ENCODE peak calls at places on chromosome 12, in nine cellular contexts. W, L, B, A, Q, U, I, K and P are unnamed samples.

GRCh38 chr12:120708646-120709045 is 1.6 kb upstream of the UNC119B start:
- DNase-seq in B (no peak), Q (no peak), K (no peak), U (no peak), A (no peak), L (no peak), I (no peak), W (no peak), P (no peak)

GRCh38 chr12:12870454-12870853 is 20.9 kb upstream of the GPRC5A start:
- DNase-seq in A (no peak), U (peak), K (no peak), I (no peak), Q (no peak), L (peak), B (no peak), W (no peak), P (no peak)

GRCh38 chr12:131050463-131051154 is 96.9 kb downstream of the ADGRD1 start:
- DNase-seq in Q (no peak), B (no peak), W (no peak), L (no peak), U (no peak), K (no peak), I (no peak), A (no peak), P (no peak)

GRCh38 chr12:58346032-58346632 is 404.8 kb downstream of the ATP23 start:
- DNase-seq in I (peak), Q (no peak), A (no peak), W (peak), B (peak), L (peak), K (no peak), U (peak), P (no peak)

GRCh38 chr12:106205208-106206069 is 42.4 kb downstream of the CKAP4 start:
- DNase-seq in Q (no peak), U (peak), I (peak), L (no peak), A (no peak), W (peak), K (no peak), B (no peak), P (peak)

GRCh38 chr12:12689672-12690287 is 6.2 kb downstream of the GPR19 start:
- DNase-seq in A (no peak), L (no peak), K (no peak), Q (no peak), U (no peak), B (peak), I (no peak), W (no peak), P (no peak)

GRCh38 chr12:67193705-67194104 is 75.5 kb upstream of the CAND1 start:
- DNase-seq in W (peak), K (no peak), Q (no peak), A (peak), I (no peak), B (peak), U (peak), L (peak), P (no peak)

GRCh38 chr12:121455766-121456420 is 56.0 kb downstream of the RNF34 start:
- DNase-seq in L (no peak), I (no peak), W (no peak), A (no peak), U (no peak), Q (no peak), K (no peak), B (no peak), P (no peak)

GRCh38 chr12:75891072-75891471 is 140.5 kb downstream of the PHLDA1 start:
- DNase-seq in W (no peak), B (no peak), L (no peak), Q (no peak), A (no peak), I (no peak), U (no peak), K (no peak), P (no peak)

GRCh38 chr12:45290218-45290609 is 74.3 kb downstream of the ANO6 start:
- DNase-seq in Q (no peak), K (no peak), B (no peak), A (no peak), L (no peak), U (no peak), I (no peak), W (no peak), P (no peak)

GRCh38 chr12:51424094-51424661 is 453 bp upstream of the SLC4A8 start:
- DNase-seq in I (no peak), B (peak), A (no peak), W (no peak), U (no peak), Q (no peak), K (no peak), L (no peak), P (no peak)

GRCh38 chr12:84793558-84794367 is 118.8 kb downstream of the SLC6A15 start:
- DNase-seq in A (no peak), Q (no peak), K (no peak), L (no peak), I (no peak), U (peak), W (no peak), B (no peak), P (no peak)

GRCh38 chr12:121737421-121737820 is 24.9 kb downstream of the TMEM120B start:
- DNase-seq in K (no peak), B (no peak), Q (no peak), W (no peak), U (no peak), A (no peak), L (no peak), I (no peak), P (no peak)

GRCh38 chr12:23760495-23760894 is 189.0 kb downstream of the SOX5 start:
- DNase-seq in Q (no peak), A (no peak), B (no peak), W (no peak), U (no peak), I (no peak), K (no peak), L (no peak), P (no peak)

GRCh38 chr12:25594376-25594775 is 41.3 kb upstream of the LMNTD1 start:
- DNase-seq in A (no peak), I (no peak), L (no peak), W (no peak), B (no peak), K (no peak), U (no peak), Q (no peak), P (no peak)

GRCh38 chr12:77608157-77608755 is 222.4 kb upstream of the NAV3 start:
- DNase-seq in L (no peak), Q (no peak), B (no peak), I (no peak), U (no peak), K (no peak), W (no peak), A (no peak), P (no peak)

GRCh38 chr12:110007874-110008273 is 8.6 kb downstream of the ANKRD13A start:
- DNase-seq in B (no peak), Q (no peak), I (no peak), K (no peak), W (peak), L (no peak), A (no peak), U (no peak), P (no peak)

GRCh38 chr12:58711968-58712367 is 208.3 kb downstream of the LRIG3 start:
- DNase-seq in I (no peak), U (no peak), B (no peak), A (no peak), W (no peak), L (no peak), Q (no peak), K (no peak), P (no peak)

GRCh38 chr12:59316938-59317337 is 278.9 kb upstream of the SLC16A7 start:
- DNase-seq in Q (no peak), B (no peak), W (no peak), K (no peak), A (no peak), I (no peak), U (no peak), L (no peak), P (no peak)

GRCh38 chr12:105820407-105821140 is 318.2 kb downstream of the NUAK1 start:
- DNase-seq in A (no peak), K (peak), L (no peak), B (no peak), Q (no peak), I (no peak), U (no peak), W (no peak), P (no peak)